ENCODE peak calls at places on chromosomes 3 and 15, in six cellular contexts. V is H1, C is neuronal stem cell, M is IMR-90, S is mesendoderm, Q is mesenchymal stem cell. J is an unnamed sample.

GRCh38 chr3:117278424-117279190 is 569.0 kb downstream of the TUSC7 start:
- DNase-seq in V (no peak), C (no peak), M (peak), S (no peak), Q (peak), J (peak)

GRCh38 chr3:117903226-117903625 is 1131.4 kb downstream of the IGSF11 start:
- DNase-seq in V (no peak), C (no peak), M (peak), S (no peak), Q (no peak), J (no peak)

GRCh38 chr3:40768536-40768935 is 243.8 kb downstream of the ZNF621 start:
- DNase-seq in V (no peak), C (no peak), M (no peak), S (no peak), Q (peak), J (no peak)

GRCh38 chr3:72058493-72059081 is 273.6 kb upstream of the PROK2 start:
- DNase-seq in V (no peak), C (no peak), M (no peak), S (no peak), Q (no peak), J (no peak)

GRCh38 chr15:35874260-35874905 is 328.4 kb upstream of the DPH6 start:
- DNase-seq in V (no peak), C (no peak), M (peak), S (peak), Q (peak), J (no peak)

GRCh38 chr3:160134454-160134853 is 90.8 kb upstream of the C3orf80 start:
- DNase-seq in V (no peak), C (no peak), M (no peak), S (peak), Q (no peak), J (peak)

GRCh38 chr3:20772869-20773268 is 586.9 kb upstream of the SGO1 start:
- DNase-seq in V (no peak), C (no peak), M (no peak), S (no peak), Q (no peak), J (no peak)

GRCh38 chr15:73694419-73694818 is 10.2 kb downstream of the CD276 start:
- DNase-seq in V (no peak), C (no peak), M (peak), S (no peak), Q (peak), J (no peak)

GRCh38 chr3:179967622-179968021 is 69.1 kb downstream of the PEX5L start:
- DNase-seq in V (no peak), C (no peak), M (peak), S (peak), Q (no peak), J (no peak)

GRCh38 chr3:41679412-41679811 is 282.5 kb downstream of the ULK4 start:
- DNase-seq in V (no peak), C (no peak), M (peak), S (no peak), Q (peak), J (no peak)

GRCh38 chr3:171129827-171130226 is 103.3 kb upstream of the SLC2A2 start:
- DNase-seq in V (no peak), C (no peak), M (peak), S (no peak), Q (peak), J (no peak)

GRCh38 chr3:158770254-158771017 is 31.4 kb upstream of the MFSD1 start:
- DNase-seq in V (no peak), C (no peak), M (peak), S (peak), Q (peak), J (peak)

GRCh38 chr3:87920549-87920948 is 138.3 kb downstream of the CGGBP1 start:
- DNase-seq in V (no peak), C (no peak), M (no peak), S (no peak), Q (no peak), J (no peak)

GRCh38 chr3:72683068-72683467 is 165.2 kb downstream of the SHQ1 start:
- DNase-seq in V (no peak), C (no peak), M (no peak), S (no peak), Q (no peak), J (no peak)

GRCh38 chr15:92625297-92625980 is 30.1 kb downstream of the FAM174B start:
- DNase-seq in V (no peak), C (no peak), M (peak), S (no peak), Q (peak), J (peak)
- H3K4me3 ChIP-seq in V (no peak), C (no peak), M (no peak), S (no peak), Q (no peak), J (no peak)

DNA sequence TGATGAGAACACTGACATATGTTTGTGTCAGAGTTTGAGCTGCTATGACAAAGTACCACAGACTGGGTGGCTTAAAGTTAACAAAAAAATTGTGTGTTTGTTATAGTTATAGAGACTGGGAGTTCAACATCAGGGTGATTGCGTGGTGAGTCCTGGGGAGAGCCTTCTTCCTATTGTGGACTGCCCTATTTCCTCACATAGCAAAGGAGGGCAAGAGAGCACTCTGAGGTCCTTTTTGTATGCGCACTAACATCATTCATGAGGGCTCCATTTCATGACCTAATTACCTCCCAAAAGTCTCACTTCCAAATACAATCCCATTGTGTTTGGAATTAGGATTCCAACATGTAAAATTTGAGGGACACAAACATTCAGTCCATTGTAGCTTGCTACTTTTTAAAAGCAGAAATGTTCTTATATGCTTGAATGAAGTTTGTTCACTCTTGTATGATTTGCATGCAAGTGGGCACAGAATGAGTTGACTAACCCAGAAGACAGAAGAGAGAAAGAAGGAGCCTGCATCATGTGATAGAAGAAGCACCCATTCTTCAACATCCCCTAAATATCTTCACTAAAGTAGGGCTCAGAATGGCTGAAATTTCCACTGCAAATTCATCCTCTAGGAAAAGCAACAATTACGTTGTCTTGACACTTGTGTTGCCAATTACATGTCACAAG is 18.9 kb upstream of the ALCAM start:
- DNase-seq in V (no peak), C (no peak), M (no peak), S (no peak), Q (no peak), J (no peak)
- H2BK120ac ChIP-seq in V (no peak), C (no peak), M (no peak), S (no peak), Q (no peak), J (no peak)

DNA sequence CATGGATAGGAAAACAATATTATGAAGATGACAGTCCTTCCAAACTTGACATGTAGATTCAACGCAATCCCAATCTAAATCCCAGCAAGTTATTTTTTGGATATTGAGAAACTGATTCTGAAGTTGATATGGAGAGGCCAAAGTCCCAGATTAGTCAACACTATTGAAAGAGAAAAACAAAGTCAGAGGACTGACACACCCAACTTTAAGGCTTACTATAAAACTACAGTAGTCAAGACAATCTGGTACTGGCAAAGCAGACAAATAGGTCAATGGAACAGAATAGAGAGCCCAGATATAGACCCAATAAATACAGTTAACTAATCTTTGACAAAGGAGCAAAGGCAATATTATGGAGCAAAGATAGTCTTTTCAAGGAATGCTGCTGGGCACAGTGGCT is 119.2 kb upstream of the ASB14 start:
- DNase-seq in V (no peak), C (no peak), M (no peak), S (no peak), Q (no peak), J (no peak)
- H3K4ac ChIP-seq in V (no peak), C (no peak), M (no peak), S (no peak), Q (no peak), J (no peak)

GRCh38 chr15:40291088-40291574 is 8.3 kb upstream of the ANKRD63 start:
- DNase-seq in V (no peak), C (peak), M (peak), S (peak), Q (peak), J (peak)
- H3K4me3 ChIP-seq in V (peak), C (peak), M (peak), S (no peak), Q (peak), J (peak)

GRCh38 chr3:23086366-23086765 is 116.8 kb upstream of the UBE2E2 start:
- DNase-seq in V (no peak), C (peak), M (no peak), S (no peak), Q (no peak), J (no peak)

GRCh38 chr3:23084367-23084766 is 118.8 kb upstream of the UBE2E2 start:
- DNase-seq in V (no peak), C (no peak), M (no peak), S (no peak), Q (no peak), J (no peak)

GRCh38 chr3:23085256-23085655 is 117.9 kb upstream of the UBE2E2 start:
- DNase-seq in V (no peak), C (no peak), M (no peak), S (no peak), Q (no peak), J (no peak)

GRCh38 chr3:23086831-23087230 is 116.3 kb upstream of the UBE2E2 start:
- DNase-seq in V (no peak), C (no peak), M (no peak), S (no peak), Q (no peak), J (no peak)
- H2BK120ac ChIP-seq in V (no peak), C (no peak), M (no peak), S (no peak), Q (no peak), J (no peak)

J was measured in trophoblast cell.